ENCODE peak calls at places on chromosome 2, in six cellular contexts. T is K562, A is upper lobe of left lung, F is tibial artery, J is prostate gland, K is lung. M is an unnamed sample.
A peak's percentile ranks its signal among the peaks of the same experiment; 100 is the strongest.

GRCh38 chr2:215397632-215398341 is 38.1 kb downstream of the FN1 start:
- DNase-seq in T (no peak), A (no peak), F (no peak), J (peak; percentile 42), K (no peak), M (no peak)

GRCh38 chr2:101152195-101153076 is 1.3 kb upstream of the TBC1D8 start:
- DNase-seq in T (peak; percentile 56), A (no peak), F (peak; percentile 42), J (peak; percentile 53), K (peak; percentile 53), M (peak; percentile 90)

GRCh38 chr2:127638361-127639110 is 7.4 kb upstream of the GPR17 start:
- DNase-seq in T (peak; percentile 61), A (peak; percentile 78), F (no peak), J (no peak), K (peak; percentile 49), M (no peak)

GRCh38 chr2:108194409-108195132 is 45.2 kb upstream of the SULT1C3 start:
- DNase-seq in T (peak; percentile 6), A (no peak), F (no peak), J (no peak), K (no peak), M (no peak)

GRCh38 chr2:136253288-136254004 is 135.5 kb upstream of the CXCR4 start:
- DNase-seq in T (no peak), A (no peak), F (peak; percentile 55), J (no peak), K (no peak), M (peak; percentile 30)

GRCh38 chr2:238728322-238729260 is 119.3 kb upstream of the TWIST2 start:
- DNase-seq in T (no peak), A (no peak), F (no peak), J (no peak), K (peak; percentile 28), M (no peak)

GRCh38 chr2:181658444-181658843 is 1.5 kb upstream of the CERKL start:
- DNase-seq in T (no peak), A (no peak), F (no peak), J (no peak), K (no peak), M (no peak)

GRCh38 chr2:136351684-136352083 is 233.7 kb upstream of the CXCR4 start:
- DNase-seq in T (no peak), A (no peak), F (no peak), J (no peak), K (no peak), M (no peak)

GRCh38 chr2:113896791-113897190 is 6.9 kb downstream of the ACTR3 start:
- DNase-seq in T (no peak), A (no peak), F (no peak), J (no peak), K (no peak), M (no peak)

GRCh38 chr2:75454221-75454620 is 106.5 kb downstream of the EVA1A start:
- DNase-seq in T (no peak), A (no peak), F (no peak), J (no peak), K (no peak), M (no peak)

GRCh38 chr2:71337776-71338175 is 6.2 kb downstream of the ZNF638 start:
- DNase-seq in T (no peak), A (no peak), F (no peak), J (no peak), K (no peak), M (no peak)

GRCh38 chr2:71339685-71340084 is 8.1 kb downstream of the ZNF638 start:
- DNase-seq in T (no peak), A (no peak), F (no peak), J (no peak), K (no peak), M (no peak)

GRCh38 chr2:71336384-71336783 is 4.8 kb downstream of the ZNF638 start:
- DNase-seq in T (no peak), A (no peak), F (no peak), J (no peak), K (no peak), M (no peak)

GRCh38 chr2:71333619-71334018 is 2.0 kb downstream of the ZNF638 start:
- DNase-seq in T (peak; percentile 18), A (no peak), F (no peak), J (no peak), K (no peak), M (no peak)

DNA sequence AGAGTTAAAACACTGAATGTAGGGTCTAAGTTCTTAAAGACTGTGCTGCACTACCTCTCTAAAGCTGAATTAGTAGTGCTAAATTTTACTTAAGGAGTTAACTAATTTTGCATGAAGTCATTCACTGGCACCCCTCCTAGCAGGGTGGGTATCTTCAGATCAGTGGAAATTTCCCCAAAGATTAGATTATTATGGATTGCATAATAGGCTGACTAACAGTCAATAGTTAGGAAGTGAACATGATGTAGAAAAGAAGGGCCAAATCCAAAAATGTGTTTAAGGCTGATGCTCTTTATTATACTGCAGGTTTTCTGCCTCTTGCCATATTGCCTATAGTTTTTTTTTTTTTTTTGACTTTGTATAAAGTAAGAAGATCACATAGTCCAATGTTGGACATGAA is 5.2 kb downstream of the ZNF638 start:
- DNase-seq in T (no peak), A (no peak), F (peak; percentile 60), J (no peak), K (no peak), M (no peak)
- H3K4me3 ChIP-seq in T (no peak overlapping the region), A (no peak overlapping the region), F (no peak overlapping the region), J (no peak overlapping the region), K (no peak overlapping the region), M (no peak overlapping the region)

DNA sequence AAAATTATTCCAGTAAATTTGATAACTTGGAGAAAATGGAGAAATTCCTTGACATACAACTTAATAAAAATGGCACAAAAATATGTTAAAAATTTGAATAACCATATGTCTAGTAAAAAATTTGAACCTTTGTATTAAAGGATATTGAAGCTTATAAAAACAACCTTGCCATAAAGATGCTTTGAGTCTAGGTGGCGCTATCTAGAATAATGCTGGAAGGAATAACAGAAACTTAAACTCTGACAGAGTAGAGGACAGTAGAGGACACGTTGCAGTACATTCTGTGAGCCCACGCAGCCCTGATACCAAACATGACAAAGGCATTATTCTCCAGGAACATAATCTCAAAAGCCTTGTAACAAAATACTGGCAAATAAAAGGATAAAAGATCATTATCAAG is 44.7 kb upstream of the ALKAL2 start:
- DNase-seq in T (no peak), A (no peak), F (no peak), J (no peak), K (no peak), M (no peak)
- TF ChIP-seq CTCF in T (no peak), A (no peak), F (no peak), J (no peak), K (no peak), M (no peak)

GRCh38 chr2:84942166-84942565 is 28.8 kb upstream of the KCMF1 start:
- DNase-seq in T (no peak), A (no peak), F (no peak), J (no peak), K (no peak), M (no peak)

GRCh38 chr2:84942964-84943421 is 28.0 kb upstream of the KCMF1 start:
- DNase-seq in T (no peak), A (no peak), F (no peak), J (no peak), K (no peak), M (peak; percentile 96)

GRCh38 chr2:84947010-84947593 is 23.9 kb upstream of the KCMF1 start:
- DNase-seq in T (no peak), A (no peak), F (no peak), J (no peak), K (no peak), M (no peak)

GRCh38 chr2:84944257-84944909 is 26.6 kb upstream of the KCMF1 start:
- DNase-seq in T (no peak), A (no peak), F (no peak), J (no peak), K (no peak), M (peak; percentile 59)

GRCh38 chr2:84946204-84947009 is 24.6 kb upstream of the KCMF1 start:
- DNase-seq in T (peak; percentile 30), A (no peak), F (no peak), J (no peak), K (no peak), M (peak; percentile 92)
- H3K4me3 ChIP-seq in T (no peak overlapping the region), A (no peak overlapping the region), F (no peak overlapping the region), J (no peak overlapping the region), K (no peak overlapping the region), M (peak overlapping the region; percentile 50)

GRCh38 chr2:110878150-110878549 is 145.8 kb downstream of the ACOXL start:
- DNase-seq in T (no peak), A (no peak), F (no peak), J (no peak), K (no peak), M (no peak)

GRCh38 chr2:110877031-110877827 is 144.9 kb downstream of the ACOXL start:
- DNase-seq in T (no peak), A (peak; percentile 27), F (no peak), J (no peak), K (no peak), M (no peak)

GRCh38 chr2:110875384-110875725 is 143.0 kb downstream of the ACOXL start:
- DNase-seq in T (no peak), A (no peak), F (no peak), J (no peak), K (no peak), M (no peak)

GRCh38 chr2:110874565-110875383 is 142.4 kb downstream of the ACOXL start:
- DNase-seq in T (peak; percentile 20), A (no peak), F (no peak), J (no peak), K (peak; percentile 38), M (peak; percentile 85)

DNA sequence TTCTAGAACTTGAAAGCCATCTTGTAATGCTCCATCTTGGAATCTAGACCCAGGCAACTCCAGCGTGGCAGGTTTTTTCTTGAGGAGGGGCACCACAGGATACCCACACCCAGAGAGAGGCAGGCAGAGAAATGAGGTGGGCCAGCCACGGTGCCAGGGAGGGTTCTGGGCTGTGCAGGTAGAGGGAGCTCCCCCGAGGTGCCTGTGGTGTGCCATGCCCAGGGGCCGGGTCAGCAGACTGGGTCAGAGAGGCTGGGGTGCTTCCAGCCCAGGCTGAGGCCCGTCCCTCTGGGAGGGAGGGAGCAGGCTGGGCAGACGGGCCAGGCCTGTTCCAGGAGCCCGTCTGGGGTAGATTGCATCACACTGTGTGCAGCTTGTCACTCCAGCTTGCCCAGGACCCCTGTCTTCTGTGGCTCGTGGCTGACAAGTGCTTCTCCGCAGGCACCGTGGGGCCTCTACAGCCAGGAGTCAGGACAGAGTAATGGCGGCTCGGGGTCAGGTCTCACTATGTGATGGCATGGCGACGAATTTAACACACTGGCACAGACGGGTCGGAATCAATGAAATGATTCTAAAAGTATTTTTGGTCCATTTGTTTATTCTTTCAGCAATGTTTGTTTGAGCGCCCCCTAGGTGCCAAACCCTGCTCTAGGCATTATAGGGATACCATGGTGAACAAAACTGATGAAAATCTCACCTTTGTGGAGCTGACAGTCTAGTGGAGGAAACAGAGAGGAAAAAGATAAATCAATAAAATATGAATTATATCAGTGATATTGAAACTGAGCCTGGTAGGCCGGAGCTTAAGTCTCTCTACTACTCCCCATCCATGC is 144.0 kb downstream of the ACOXL start:
- DNase-seq in T (peak; percentile 14), A (peak; percentile 54), F (no peak), J (no peak), K (peak; percentile 15), M (no peak)
- TF ChIP-seq CTCF in T (peak; percentile 45), A (no peak), F (no peak), J (no peak), K (no peak), M (peak; percentile 20)

GRCh38 chr2:133266075-133266925 is 302.0 kb downstream of the NCKAP5 start:
- DNase-seq in T (no peak), A (peak; percentile 81), F (no peak), J (no peak), K (no peak), M (no peak)
- H3K4me3 ChIP-seq in T (no peak overlapping the region), A (peak overlapping the region; percentile 49), F (peak overlapping the region; percentile 37), J (peak overlapping the region; percentile 30), K (peak overlapping the region; percentile 60), M (no peak overlapping the region)

GRCh38 chr2:182870227-182870626 is 3.8 kb upstream of the FRZB start:
- DNase-seq in T (peak; percentile 79), A (no peak), F (no peak), J (no peak), K (no peak), M (peak; percentile 42)
- TF ChIP-seq CTCF in T (peak; percentile 84), A (no peak), F (no peak), J (no peak), K (no peak), M (peak; percentile 38)

M was measured in GM12865.